ENCODE peak calls at places on chromosomes 6 and 20, in nine cellular contexts. X is activated T-cell treated with anti-CD3 and anti-CD28 coated beads, Interleukin-2, amount 50 U/mL, for 48 hours; O is ovary; W is RPMI8226; N is RWPE1; Q is stimulated activated CD8-positive, alpha-beta memory T cell treated with anti-CD3 and anti-CD28 coated beads, Interleukin-7, amount 100 ng/mL, for 1 hour; C is ureter; L is right cardiac atrium; T is AG10803. A is an unnamed sample.

GRCh38 chr20:24328901-24329300 is 140.5 kb upstream of the SYNDIG1 start:
- DNase-seq in L (no peak), N (no peak), X (no peak), T (peak), W (no peak), Q (no peak), C (no peak), O (no peak), A (no peak)

GRCh38 chr6:345747-346388 is 45.7 kb upstream of the IRF4 start:
- DNase-seq in L (no peak), X (no peak), O (no peak), W (no peak), N (no peak), T (peak), C (no peak), Q (no peak), A (no peak)

GRCh38 chr6:31400467-31401289 is 2.7 kb upstream of the MICA start:
- DNase-seq in O (peak), X (peak), W (peak), N (peak), T (peak), Q (peak), C (peak), L (peak), A (peak)

GRCh38 chr6:121652726-121653623 is 217.5 kb downstream of the GJA1 start:
- DNase-seq in X (no peak), T (peak), W (no peak), N (peak), O (no peak), L (no peak), C (peak), Q (no peak), A (peak)

GRCh38 chr6:15246217-15247211 is 645 bp downstream of the JARID2 start:
- DNase-seq in X (no peak), O (no peak), W (peak), Q (no peak), L (no peak), N (no peak), C (no peak), T (no peak), A (peak)

GRCh38 chr6:149844480-149844879 is 19.7 kb downstream of the LRP11 start:
- DNase-seq in Q (no peak), N (no peak), L (no peak), O (no peak), X (no peak), T (no peak), C (no peak), W (no peak), A (no peak)

GRCh38 chr6:152295346-152295745 is 341.8 kb downstream of the SYNE1 start:
- DNase-seq in T (peak), Q (no peak), L (no peak), X (no peak), O (no peak), C (no peak), W (no peak), N (no peak), A (peak)

GRCh38 chr6:3119040-3119723 is 671 bp downstream of the BPHL start:
- DNase-seq in X (no peak), Q (no peak), W (peak), T (peak), N (peak), C (no peak), O (no peak), L (no peak), A (peak)

GRCh38 chr6:104859225-104860146 is at the start of gene HACE1:
- DNase-seq in O (peak), W (peak), X (peak), T (peak), N (peak), C (peak), L (peak), Q (peak), A (peak)

GRCh38 chr20:35592339-35592960 is 23.2 kb upstream of the SPAG4 start:
- DNase-seq in X (no peak), O (no peak), T (no peak), W (peak), Q (no peak), L (no peak), N (no peak), C (no peak), A (no peak)

GRCh38 chr6:163950159-163950558 is 535.6 kb downstream of the QKI start:
- DNase-seq in C (no peak), O (no peak), X (no peak), W (no peak), Q (no peak), N (no peak), T (peak), L (no peak), A (no peak)

GRCh38 chr6:125067552-125067951 is 86.0 kb upstream of the TPD52L1 start:
- DNase-seq in Q (no peak), X (no peak), T (no peak), O (no peak), N (no peak), L (no peak), C (no peak), W (no peak), A (no peak)

GRCh38 chr6:112839525-112839961 is 492.4 kb downstream of the RFPL4B start:
- DNase-seq in T (peak), C (no peak), X (no peak), N (peak), W (no peak), O (no peak), Q (no peak), L (no peak), A (peak)

GRCh38 chr6:139973602-139974373 is 599.3 kb upstream of the CITED2 start:
- DNase-seq in O (no peak), C (no peak), T (peak), L (no peak), N (no peak), W (no peak), Q (no peak), X (no peak), A (peak)

GRCh38 chr20:58372836-58373235 is 16.2 kb upstream of the VAPB start:
- DNase-seq in Q (no peak), C (no peak), O (no peak), X (no peak), N (no peak), T (no peak), L (no peak), W (no peak), A (no peak)

GRCh38 chr6:138691595-138692057 is 81.9 kb upstream of the CCDC28A start:
- DNase-seq in N (peak), Q (no peak), O (no peak), C (no peak), W (no peak), L (no peak), X (no peak), T (peak), A (peak)

GRCh38 chr20:62119591-62120364 is 2.5 kb upstream of the LSM14B start:
- DNase-seq in W (no peak), X (no peak), O (no peak), C (no peak), L (no peak), Q (no peak), N (no peak), T (no peak), A (no peak)

GRCh38 chr6:36703081-36703606 is 5.5 kb downstream of the RAB44 start:
- DNase-seq in T (no peak), C (no peak), N (no peak), O (no peak), X (no peak), W (no peak), L (no peak), Q (no peak), A (no peak)

GRCh38 chr6:9126845-9127560 is 691.7 kb upstream of the SLC35B3 start:
- DNase-seq in W (no peak), L (no peak), C (no peak), T (peak), O (no peak), N (peak), X (no peak), Q (no peak), A (peak)

GRCh38 chr6:107121266-107121665 is 6.0 kb upstream of the BEND3 start:
- DNase-seq in L (no peak), N (no peak), W (no peak), Q (no peak), X (no peak), C (no peak), T (no peak), O (no peak), A (no peak)

GRCh38 chr6:166786704-166787293 is 159.7 kb upstream of the RPS6KA2 start:
- DNase-seq in C (no peak), T (peak), L (no peak), Q (no peak), N (peak), O (no peak), W (peak), X (no peak), A (peak)

GRCh38 chr20:1491891-1492642 is 847 bp upstream of the SIRPB2 start:
- DNase-seq in W (no peak), N (no peak), T (no peak), L (no peak), C (no peak), Q (no peak), X (no peak), O (no peak), A (no peak)

GRCh38 chr6:20126102-20126752 is 86.0 kb downstream of the MBOAT1 start:
- DNase-seq in Q (no peak), N (no peak), X (no peak), L (no peak), T (no peak), W (no peak), O (no peak), C (no peak), A (no peak)

GRCh38 chr6:44177691-44178423 is 19.2 kb downstream of the CAPN11 start:
- DNase-seq in L (peak), X (no peak), W (no peak), N (peak), O (peak), Q (no peak), T (peak), C (no peak), A (peak)

GRCh38 chr6:41257369-41258195 is 28.9 kb downstream of the TREM1 start:
- DNase-seq in T (peak), N (no peak), C (no peak), W (no peak), X (no peak), O (peak), L (no peak), Q (no peak), A (peak)

GRCh38 chr20:24948939-24949679 is at the start of gene CST7:
- DNase-seq in N (no peak), Q (peak), O (no peak), L (peak), W (no peak), C (peak), T (no peak), X (peak), A (no peak)

GRCh38 chr20:17287503-17287902 is 60.7 kb downstream of the PCSK2 start:
- DNase-seq in C (no peak), X (no peak), T (no peak), Q (no peak), L (no peak), W (no peak), N (no peak), O (no peak), A (no peak)

GRCh38 chr20:10077081-10077471 is 42.3 kb downstream of the ANKEF1 start:
- DNase-seq in L (no peak), C (no peak), T (no peak), N (no peak), W (peak), O (no peak), Q (no peak), X (no peak), A (no peak)

GRCh38 chr20:5156670-5157448 is 30.1 kb downstream of the CDS2 start:
- DNase-seq in W (no peak), X (no peak), Q (no peak), L (no peak), N (no peak), O (no peak), C (no peak), T (peak), A (peak)

GRCh38 chr20:23084282-23084844 is 1.8 kb downstream of the CD93 start:
- DNase-seq in N (no peak), X (no peak), L (no peak), T (no peak), W (no peak), O (no peak), Q (no peak), C (no peak), A (no peak)

GRCh38 chr6:32944265-32944664 is 3.4 kb upstream of the HLA-DMB start:
- DNase-seq in O (no peak), Q (no peak), T (no peak), X (peak), C (no peak), L (peak), N (no peak), W (peak), A (no peak)

GRCh38 chr6:109336221-109336955 is 45.9 kb downstream of the CD164 start:
- DNase-seq in Q (no peak), N (peak), T (peak), X (no peak), C (no peak), O (no peak), L (no peak), W (no peak), A (peak)

GRCh38 chr6:111898452-111898851 is 25.2 kb upstream of the FYN start:
- DNase-seq in L (no peak), O (no peak), Q (no peak), W (no peak), T (no peak), X (no peak), C (no peak), N (no peak), A (no peak)

GRCh38 chr20:31604567-31605030 is 490 bp upstream of the ID1 start:
- DNase-seq in O (no peak), X (no peak), T (no peak), Q (no peak), C (no peak), W (no peak), L (no peak), N (no peak), A (no peak)

GRCh38 chr6:160979063-160979708 is 12.4 kb upstream of the MAP3K4 start:
- DNase-seq in O (no peak), W (no peak), C (no peak), L (no peak), N (no peak), T (peak), X (no peak), Q (no peak), A (no peak)